ENCODE peak calls at places on chromosomes 12 and 14, in five cellular contexts. P is aorta, L is RWPE2, S is foreskin keratinocyte, Q is upper lobe of right lung. T is an unnamed sample.

GRCh38 chr12:116385486-116386217 is 108.2 kb upstream of the MED13L start:
- DNase-seq in P (no peak), Q (no peak), L (no peak), S (no peak), T (no peak)

GRCh38 chr12:1360812-1361211 is 233.6 kb downstream of the FBXL14 start:
- DNase-seq in P (no peak), L (no peak), Q (no peak), S (peak; percentile 61), T (no peak)

GRCh38 chr12:118603610-118604361 is 227.4 kb downstream of the SUDS3 start:
- DNase-seq in L (no peak), S (no peak), Q (no peak), P (no peak), T (no peak)

GRCh38 chr12:110568752-110569151 is 14.4 kb downstream of the PPTC7 start:
- DNase-seq in Q (no peak), L (no peak), P (no peak), S (no peak), T (no peak)

GRCh38 chr12:106645074-106645421 is 62.2 kb downstream of the RFX4 start:
- DNase-seq in P (no peak), Q (peak; percentile 75), L (no peak), S (no peak), T (no peak)

GRCh38 chr12:223751-224240 is 9.8 kb upstream of the SLC6A12 start:
- DNase-seq in P (no peak), S (no peak), Q (no peak), L (no peak), T (no peak)

GRCh38 chr12:83843531-83843930 is 1069.1 kb downstream of the SLC6A15 start:
- DNase-seq in Q (no peak), P (no peak), S (no peak), L (no peak), T (no peak)

GRCh38 chr12:12726543-12727093 is 9.4 kb downstream of the CDKN1B start:
- DNase-seq in L (no peak), S (peak; percentile 54), P (no peak), Q (no peak), T (no peak)

GRCh38 chr14:50521912-50522341 is 10.4 kb downstream of the MAP4K5 start:
- DNase-seq in P (no peak), L (no peak), Q (no peak), S (no peak), T (no peak)

GRCh38 chr14:93456356-93456755 is 25.6 kb downstream of the UNC79 start:
- DNase-seq in S (peak; percentile 52), Q (no peak), L (no peak), P (no peak), T (no peak)

GRCh38 chr12:5220835-5221234 is 177.2 kb downstream of the KCNA5 start:
- DNase-seq in S (peak; percentile 26), Q (no peak), L (no peak), P (no peak), T (no peak)

GRCh38 chr14:71855399-71856036 is 76.7 kb upstream of the RGS6 start:
- DNase-seq in S (peak; percentile 46), Q (peak; percentile 84), L (no peak), P (peak; percentile 90), T (peak; percentile 47)

GRCh38 chr12:47988073-47989022 is 15.9 kb downstream of the COL2A1 start:
- DNase-seq in P (peak; percentile 47), L (no peak), Q (no peak), S (no peak), T (no peak)

GRCh38 chr12:10012630-10013330 is 2.4 kb downstream of the CLEC12B start:
- DNase-seq in S (no peak), L (no peak), Q (no peak), P (no peak), T (no peak)

GRCh38 chr12:62259311-62259992 is 752 bp upstream of the USP15 start:
- DNase-seq in S (no peak), Q (no peak), P (no peak), L (no peak), T (peak; percentile 3)

GRCh38 chr12:51907083-51907863 is at the start of gene ACVRL1:
- DNase-seq in Q (no peak), L (peak; percentile 27), S (no peak), P (peak; percentile 76), T (no peak)

GRCh38 chr14:88667555-88668273 is 104.9 kb downstream of the ZC3H14 start:
- DNase-seq in L (no peak), S (peak; percentile 60), Q (peak; percentile 51), P (no peak), T (peak; percentile 70)

GRCh38 chr12:12952036-12952435 is at the start of gene GPRC5D:
- DNase-seq in S (no peak), L (no peak), Q (no peak), P (no peak), T (no peak)

GRCh38 chr14:63654346-63654745 is 12.7 kb upstream of the WDR89 start:
- DNase-seq in P (no peak), S (peak; percentile 76), L (no peak), Q (no peak), T (no peak)

GRCh38 chr14:101761881-101762529 is 496 bp downstream of the PPP2R5C start:
- DNase-seq in Q (peak; percentile 82), L (no peak), P (no peak), S (no peak), T (peak; percentile 50)

GRCh38 chr12:112513496-112513895 is 94.7 kb downstream of the PTPN11 start:
- DNase-seq in P (no peak), L (no peak), S (no peak), Q (no peak), T (no peak)

GRCh38 chr12:54749191-54749818 is 101.1 kb upstream of the DCD start:
- DNase-seq in Q (no peak), L (no peak), P (no peak), S (peak; percentile 23), T (peak; percentile 63)

GRCh38 chr14:51395361-51395849 is 155.4 kb downstream of the TMX1 start:
- DNase-seq in Q (no peak), L (peak; percentile 99), P (no peak), S (peak; percentile 99), T (no peak)

GRCh38 chr14:54975856-54976255 is 51.0 kb downstream of the WDHD1 start:
- DNase-seq in P (no peak), S (no peak), Q (no peak), L (no peak), T (no peak)

GRCh38 chr12:90543393-90543792 is 411.6 kb downstream of the CCER1 start:
- DNase-seq in P (no peak), L (no peak), S (no peak), Q (no peak), T (no peak)

GRCh38 chr12:6230321-6231110 is 30.3 kb downstream of the CD9 start:
- DNase-seq in L (no peak), S (peak; percentile 42), P (no peak), Q (peak; percentile 78), T (peak; percentile 61)

GRCh38 chr12:1500095-1500801 is 94.1 kb downstream of the FBXL14 start:
- DNase-seq in Q (no peak), L (no peak), P (no peak), S (no peak), T (no peak)

GRCh38 chr12:10190558-10191388 is 11.9 kb downstream of the TMEM52B start:
- DNase-seq in P (no peak), Q (no peak), L (no peak), S (peak; percentile 57), T (peak; percentile 77)

GRCh38 chr12:93380480-93381121 is 2.9 kb downstream of the NUDT4 start:
- DNase-seq in P (no peak), Q (no peak), L (no peak), S (peak; percentile 47), T (no peak)

GRCh38 chr14:72775923-72776554 is 117.9 kb downstream of the DPF3 start:
- DNase-seq in Q (no peak), P (no peak), S (no peak), L (no peak), T (no peak)

GRCh38 chr12:82608706-82609105 is 78.0 kb upstream of the TMTC2 start:
- DNase-seq in S (peak; percentile 59), Q (no peak), P (no peak), L (no peak), T (no peak)

T was measured in germinal center.